ENCODE peak calls at places on chromosomes 4 and X, in eight cellular contexts. Z is stomach, S is HepG2, W is lower leg skin, M is SK-N-SH, J is A549, O is lower lobe of right lung, Q is HCT116. R is an unnamed sample.

GRCh38 chr4:182923376-182923775 is 6.2 kb upstream of the DCTD start:
- DNase-seq in W (no peak), Q (no peak), J (no peak), Z (no peak), M (no peak), S (no peak), O (no peak), R (no peak)

GRCh38 chrX:105471597-105471996 is 251.1 kb upstream of the TEX13A start:
- DNase-seq in S (no peak), W (no peak), M (no peak), J (no peak), Z (no peak), O (no peak), Q (no peak), R (no peak)

GRCh38 chrX:141903400-141904155 is at the start of gene MAGEC1:
- DNase-seq in O (no peak), S (no peak), Q (no peak), Z (no peak), M (peak), W (no peak), J (no peak), R (no peak)

GRCh38 chrX:151975736-151976275 is 1.3 kb upstream of the GABRE start:
- DNase-seq in J (no peak), W (no peak), O (no peak), S (no peak), M (no peak), Z (no peak), Q (no peak), R (no peak)

GRCh38 chrX:72297953-72298730 is 7.6 kb downstream of the CITED1 start:
- DNase-seq in W (no peak), J (peak), Q (no peak), Z (no peak), S (peak), M (peak), O (no peak), R (no peak)

GRCh38 chr4:146916479-146917076 is 29.1 kb downstream of the TTC29 start:
- DNase-seq in O (no peak), Z (no peak), S (peak), W (no peak), M (peak), Q (peak), J (peak), R (peak)

GRCh38 chr4:91427171-91427570 is 876.6 kb upstream of the GRID2 start:
- DNase-seq in M (no peak), J (no peak), W (no peak), O (no peak), Q (peak), Z (no peak), S (no peak), R (no peak)

GRCh38 chrX:38694394-38694793 is 106.9 kb upstream of the MID1IP1 start:
- DNase-seq in Z (no peak), Q (no peak), O (no peak), M (no peak), J (no peak), S (no peak), W (no peak), R (no peak)

GRCh38 chr4:27316176-27316575 is 455.5 kb downstream of the STIM2 start:
- DNase-seq in J (no peak), S (no peak), Z (no peak), O (no peak), Q (no peak), M (no peak), W (no peak), R (no peak)

GRCh38 chr4:70838400-70838971 is 1.2 kb downstream of the GRSF1 start:
- DNase-seq in M (peak), S (no peak), J (no peak), O (no peak), W (no peak), Z (no peak), Q (no peak), R (no peak)

GRCh38 chrX:7067266-7067665 is 80.2 kb upstream of the STS start:
- DNase-seq in Z (no peak), M (no peak), O (no peak), S (no peak), Q (no peak), J (no peak), W (no peak), R (no peak)

GRCh38 chr4:9785926-9786325 is 4.5 kb downstream of the DRD5 start:
- DNase-seq in J (no peak), M (no peak), Q (no peak), O (no peak), S (no peak), Z (no peak), W (no peak), R (no peak)

GRCh38 chr4:186191266-186192067 is at the start of gene CYP4V2:
- DNase-seq in J (peak), O (peak), M (peak), Z (peak), Q (peak), W (peak), S (peak), R (peak)
- H3K4me3 ChIP-seq in J (peak), O (peak), M (peak), Z (peak), Q (peak), W (peak), S (peak), R (peak)

DNA sequence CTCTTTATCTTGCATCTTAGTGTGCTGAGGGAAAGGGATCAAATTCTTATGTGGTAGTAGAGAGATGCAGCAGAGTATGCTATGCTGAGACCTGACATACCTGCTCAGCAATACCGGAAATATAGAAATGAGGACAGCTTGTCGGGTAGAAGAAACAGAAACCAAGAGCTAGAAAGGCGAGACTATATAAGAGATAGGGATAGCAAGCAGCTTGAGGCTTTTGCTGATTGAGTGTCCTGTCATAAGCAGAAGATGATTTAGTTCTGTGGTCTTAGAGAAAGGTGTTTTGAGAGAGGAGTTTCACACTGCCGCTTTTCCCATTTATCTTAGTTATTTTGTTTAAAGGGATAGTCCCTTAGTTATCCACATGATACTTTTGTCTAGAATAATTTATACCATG is 31.7 kb downstream of the USP9X start:
- DNase-seq in W (no peak), S (no peak), Q (no peak), Z (no peak), J (no peak), O (no peak), M (no peak), R (no peak)
- H3K4me3 ChIP-seq in W (no peak), S (no peak), Q (no peak), Z (no peak), J (no peak), O (no peak), M (no peak), R (peak)

GRCh38 chr4:6271701-6272465 is 2.2 kb downstream of the WFS1 start:
- DNase-seq in J (no peak), S (no peak), O (peak), W (no peak), M (no peak), Z (peak), Q (no peak), R (peak)
- H3K4me3 ChIP-seq in J (no peak), S (peak), O (peak), W (no peak), M (no peak), Z (peak), Q (no peak), R (no peak)

GRCh38 chr4:80463509-80463908 is 128.0 kb downstream of the CFAP299 start:
- DNase-seq in J (no peak), S (no peak), Z (no peak), M (no peak), Q (no peak), W (no peak), O (no peak), R (no peak)

GRCh38 chr4:80461412-80461811 is 125.9 kb downstream of the CFAP299 start:
- DNase-seq in S (no peak), J (no peak), O (no peak), W (no peak), Z (no peak), M (no peak), Q (no peak), R (no peak)

GRCh38 chr4:80459918-80460473 is 124.5 kb downstream of the CFAP299 start:
- DNase-seq in W (no peak), Z (no peak), Q (no peak), J (no peak), M (no peak), S (no peak), O (no peak), R (no peak)

GRCh38 chr4:80465238-80465637 is 129.7 kb downstream of the CFAP299 start:
- DNase-seq in M (no peak), J (no peak), O (no peak), Z (no peak), W (no peak), Q (no peak), S (no peak), R (no peak)

DNA sequence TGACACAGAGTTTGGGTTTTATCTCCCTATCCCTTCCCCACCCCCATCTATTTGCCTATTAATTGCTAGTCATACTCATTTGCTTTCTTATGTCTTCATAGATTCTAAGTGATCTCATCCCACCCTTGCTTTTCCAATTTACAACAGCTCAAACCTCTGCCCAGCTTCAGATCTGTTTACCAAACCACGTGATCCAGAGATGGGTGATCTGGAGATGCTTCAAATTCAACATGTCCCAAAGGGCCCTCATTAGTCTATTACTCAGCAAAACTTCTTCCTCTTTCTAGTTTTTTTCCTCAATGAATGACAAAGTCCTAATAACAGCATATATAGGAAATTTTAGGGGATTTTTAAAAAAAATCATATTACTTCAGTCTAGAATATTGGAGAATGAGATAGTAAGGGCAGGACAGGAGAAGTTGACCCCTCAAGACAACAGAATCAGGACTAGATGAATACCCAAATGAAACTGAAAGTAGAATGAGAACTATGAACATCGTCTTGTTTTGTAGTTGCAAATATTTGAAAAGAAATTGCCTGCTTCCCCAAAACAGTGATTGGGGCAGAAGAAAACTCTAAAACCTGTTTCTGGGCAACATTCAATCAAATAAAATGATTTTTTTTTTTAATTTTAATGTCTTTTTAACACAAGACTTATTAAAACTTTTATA is 127.1 kb downstream of the CFAP299 start:
- DNase-seq in O (no peak), M (no peak), W (no peak), Q (no peak), S (no peak), J (no peak), Z (no peak), R (no peak)
- H3K4me3 ChIP-seq in O (peak), M (peak), W (no peak), Q (no peak), S (no peak), J (no peak), Z (no peak), R (no peak)

GRCh38 chr4:86961605-86962295 is 26.9 kb downstream of the AFF1 start:
- DNase-seq in O (no peak), Q (no peak), W (no peak), J (peak), Z (no peak), M (no peak), S (no peak), R (no peak)
- H3K4me3 ChIP-seq in O (no peak), Q (no peak), W (no peak), J (no peak), Z (no peak), M (no peak), S (no peak), R (no peak)

GRCh38 chr4:99507762-99508161 is 3.1 kb upstream of the C4orf17 start:
- DNase-seq in J (no peak), Z (no peak), W (no peak), S (no peak), Q (no peak), O (no peak), M (no peak), R (no peak)
- H3K4me3 ChIP-seq in J (no peak), Z (no peak), W (no peak), S (no peak), Q (no peak), O (no peak), M (no peak), R (no peak)

GRCh38 chr4:5891563-5892320 is 1.1 kb downstream of the CRMP1 start:
- DNase-seq in S (no peak), M (peak), J (no peak), W (no peak), Q (no peak), Z (no peak), O (no peak), R (no peak)
- H3K4me3 ChIP-seq in S (no peak), M (no peak), J (no peak), W (no peak), Q (no peak), Z (no peak), O (no peak), R (no peak)

R was measured in LNCaP clone FGC.